ENCODE peak calls at places on chromosomes 16 and 17, in seven cellular contexts. O, M, G, T, S, Q and X are unnamed samples.
A peak's percentile ranks its signal among the peaks of the same experiment; 100 is the strongest.

GRCh38 chr17:49504369-49504768 is 9.3 kb downstream of the NGFR start:
- DNase-seq in T (no peak), O (no peak), S (no peak), G (no peak), Q (no peak), M (no peak), X (no peak)

GRCh38 chr16:23687034-23687808 is 8.5 kb downstream of the PLK1 start:
- DNase-seq in S (no peak), M (no peak), G (no peak), O (no peak), T (no peak), Q (no peak), X (no peak)

GRCh38 chr16:30519120-30520049 is 7.0 kb downstream of the ZNF768 start:
- DNase-seq in S (no peak), O (no peak), Q (no peak), T (no peak), G (no peak), M (no peak), X (no peak)

GRCh38 chr17:65027305-65027704 is 29.2 kb downstream of the GNA13 start:
- DNase-seq in T (peak; percentile 48), G (peak; percentile 43), S (peak; percentile 88), O (no peak), M (no peak), Q (peak; percentile 88), X (peak; percentile 82)

GRCh38 chr16:30925646-30926332 is 2.4 kb downstream of the FBXL19 start:
- DNase-seq in S (no peak), T (no peak), Q (no peak), G (no peak), O (no peak), M (no peak), X (no peak)

GRCh38 chr17:688100-688989 is 26.3 kb downstream of the VPS53 start:
- DNase-seq in O (no peak), M (no peak), T (peak; percentile 33), G (no peak), Q (peak; percentile 58), S (peak; percentile 53), X (peak; percentile 43)

GRCh38 chr17:27630607-27631408 is at the start of gene LGALS9:
- DNase-seq in S (peak; percentile 58), G (no peak), O (no peak), T (peak; percentile 51), M (no peak), Q (peak; percentile 20), X (no peak)

GRCh38 chr16:9836118-9836736 is 346.0 kb downstream of the GRIN2A start:
- DNase-seq in Q (peak; percentile 39), M (no peak), S (peak; percentile 59), T (peak; percentile 16), G (no peak), O (peak; percentile 83), X (peak; percentile 46)

GRCh38 chr17:7060165-7060890 is 16.4 kb upstream of the SLC16A11 start:
- DNase-seq in O (no peak), T (no peak), G (no peak), S (peak; percentile 95), Q (peak; percentile 83), M (no peak), X (peak; percentile 87)

GRCh38 chr16:7303014-7303676 is 29.5 kb upstream of the RBFOX1 start:
- DNase-seq in S (no peak), Q (no peak), G (no peak), M (no peak), T (no peak), O (peak; percentile 54), X (no peak)

GRCh38 chr17:58059141-58059540 is 24.1 kb upstream of the DYNLL2 start:
- DNase-seq in Q (no peak), G (no peak), M (no peak), T (no peak), O (no peak), S (no peak), X (no peak)

GRCh38 chr17:78342438-78343098 is 17.3 kb downstream of the SOCS3 start:
- DNase-seq in S (peak; percentile 94), M (peak; percentile 77), T (peak; percentile 93), Q (peak; percentile 89), O (no peak), G (no peak), X (peak; percentile 93)

GRCh38 chr16:11848842-11849241 is 2.5 kb downstream of the RSL1D1 start:
- DNase-seq in M (no peak), T (peak; percentile 28), S (peak; percentile 59), Q (peak; percentile 16), O (no peak), G (no peak), X (peak; percentile 79)

GRCh38 chr17:28612531-28612930 is 1.5 kb downstream of the RSKR start:
- DNase-seq in Q (no peak), T (no peak), G (no peak), S (no peak), O (no peak), M (no peak), X (no peak)

GRCh38 chr17:2710804-2711607 is 558 bp downstream of the CLUH start:
- DNase-seq in T (no peak), Q (no peak), G (no peak), S (peak; percentile 19), M (no peak), O (peak; percentile 43), X (no peak)

GRCh38 chr17:78179372-78179771 is 7.5 kb downstream of the TK1 start:
- DNase-seq in S (peak; percentile 67), O (no peak), G (no peak), T (peak; percentile 58), Q (peak; percentile 51), M (peak; percentile 47), X (peak; percentile 39)

GRCh38 chr17:41760878-41761277 is 25.6 kb downstream of the JUP start:
- DNase-seq in Q (no peak), G (no peak), M (no peak), T (no peak), S (no peak), O (no peak), X (no peak)

GRCh38 chr16:35754391-35755369 is 2295.3 kb downstream of the TP53TG3F start:
- DNase-seq in T (no peak), M (no peak), S (no peak), G (no peak), Q (no peak), O (no peak), X (no peak)

GRCh38 chr16:86252596-86252995 is 257.7 kb upstream of the FOXF1 start:
- DNase-seq in Q (peak; percentile 55), M (no peak), S (peak; percentile 40), T (peak; percentile 25), O (peak; percentile 54), G (no peak), X (peak; percentile 43)

GRCh38 chr17:69335018-69335417 is 8.1 kb upstream of the ABCA5 start:
- DNase-seq in Q (peak; percentile 65), G (no peak), T (peak; percentile 59), O (peak; percentile 23), S (peak; percentile 65), M (no peak), X (peak; percentile 52)
- TF ChIP-seq CTCF in Q (peak; percentile 59), G (peak; percentile 37), T (peak; percentile 66), O (peak; percentile 46), S (peak; percentile 47), M (peak; percentile 51), X (peak; percentile 47)

GRCh38 chr16:74225278-74225677 is 71.3 kb upstream of the PSMD7 start:
- DNase-seq in T (no peak), G (no peak), Q (peak; percentile 32), M (no peak), S (peak; percentile 5), O (no peak), X (no peak)
- H3K4me3 ChIP-seq in T (no peak overlapping the region), G (no peak overlapping the region), Q (no peak overlapping the region), M (no peak overlapping the region), S (no peak overlapping the region), O (no peak overlapping the region), X (no peak overlapping the region)

DNA sequence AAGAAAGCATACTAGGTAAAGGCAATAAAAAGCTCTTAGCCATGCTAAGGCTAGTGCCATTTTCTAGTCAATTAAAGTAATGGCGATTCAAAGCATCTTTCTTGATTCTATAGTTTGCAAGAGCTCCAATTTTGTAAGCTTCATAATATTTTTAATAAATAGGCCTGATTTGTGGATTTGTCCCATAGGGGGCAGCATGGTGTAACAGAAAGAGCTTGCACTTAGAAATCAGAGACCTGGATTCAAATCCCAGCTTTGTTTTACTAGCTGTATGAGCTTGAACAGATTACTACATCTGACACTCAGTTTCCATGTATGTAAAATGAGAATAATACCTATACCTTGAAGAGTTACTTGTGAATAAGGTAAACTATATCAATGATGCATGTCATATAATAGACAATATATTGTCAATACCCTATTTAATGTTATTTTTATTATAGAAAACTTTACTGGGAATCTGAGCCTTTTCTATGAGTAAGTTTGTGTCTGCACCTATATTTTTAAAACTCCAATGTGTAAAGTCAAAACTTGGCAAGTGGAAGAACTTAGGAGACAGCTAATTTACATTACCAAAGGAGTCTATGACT is 93.6 kb upstream of the NOG start:
- DNase-seq in O (peak; percentile 56), T (peak; percentile 21), G (peak; percentile 14), M (no peak), S (peak; percentile 38), Q (peak; percentile 25), X (peak; percentile 43)
- TF ChIP-seq CTCF in O (peak; percentile 23), T (peak; percentile 48), G (peak; percentile 34), M (no peak), S (no peak), Q (peak; percentile 23), X (peak; percentile 52)

DNA sequence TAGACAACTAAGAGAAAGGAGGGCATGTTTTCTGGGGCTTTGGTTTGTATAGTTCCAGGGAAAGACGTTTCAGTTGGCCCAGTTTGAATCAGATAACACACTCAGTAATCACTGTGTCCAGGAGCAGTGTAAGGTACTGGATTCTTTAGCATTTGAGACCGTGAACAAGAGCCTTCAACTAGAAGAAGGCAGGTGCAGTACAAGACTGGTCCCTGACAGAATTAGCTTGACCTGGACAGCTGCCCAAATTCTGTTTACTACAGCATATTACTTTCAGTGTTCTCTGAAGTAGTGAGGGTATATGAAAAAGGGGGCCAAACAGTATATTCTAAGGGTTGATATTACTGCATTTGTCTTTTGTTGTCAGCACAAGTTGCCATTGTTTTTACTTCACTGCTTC is 81.3 kb downstream of the COX10 start:
- DNase-seq in Q (no peak), G (no peak), O (no peak), S (no peak), M (no peak), T (no peak), X (no peak)
- H3K4me3 ChIP-seq in Q (no peak overlapping the region), G (no peak overlapping the region), O (no peak overlapping the region), S (no peak overlapping the region), M (no peak overlapping the region), T (no peak overlapping the region), X (no peak overlapping the region)

GRCh38 chr16:88192601-88193000 is 190.2 kb upstream of the ZNF469 start:
- DNase-seq in M (no peak), T (no peak), S (no peak), O (no peak), G (no peak), Q (no peak), X (no peak)

GRCh38 chr16:88196471-88197400 is 186.0 kb upstream of the ZNF469 start:
- DNase-seq in G (no peak), O (no peak), T (no peak), S (no peak), M (no peak), Q (no peak), X (no peak)

GRCh38 chr16:88195911-88196465 is 186.8 kb upstream of the ZNF469 start:
- DNase-seq in O (no peak), S (no peak), T (no peak), M (no peak), G (no peak), Q (no peak), X (no peak)

GRCh38 chr16:88195021-88195581 is 187.7 kb upstream of the ZNF469 start:
- DNase-seq in O (no peak), G (no peak), S (no peak), T (peak; percentile 73), M (no peak), Q (no peak), X (peak; percentile 56)

GRCh38 chr16:88194397-88195020 is 188.2 kb upstream of the ZNF469 start:
- DNase-seq in T (peak; percentile 73), O (no peak), M (peak; percentile 44), G (no peak), Q (no peak), S (no peak), X (peak; percentile 53)
- TF ChIP-seq CTCF in T (no peak), O (no peak), M (no peak), G (no peak), Q (no peak), S (no peak), X (no peak)